ENCODE peak calls at places on chromosomes 5 and 9, in four cellular contexts. F is K562, R is H1, B is A549. A is an unnamed sample.

GRCh38 chr5:120415985-120416384 is 48.1 kb upstream of the PRR16 start:
- DNase-seq in F (no peak), R (no peak), B (no peak), A (no peak)

GRCh38 chr5:145829708-145830361 is 5.3 kb downstream of the PRELID2 start:
- DNase-seq in F (no peak), R (no peak), B (no peak), A (peak; percentile 31)

GRCh38 chr9:127344373-127344995 is 52.5 kb upstream of the SLC2A8 start:
- DNase-seq in F (no peak), R (no peak), B (no peak), A (no peak)

GRCh38 chr9:84394036-84394435 is 53.5 kb upstream of the SLC28A3 start:
- DNase-seq in F (no peak), R (no peak), B (no peak), A (no peak)

GRCh38 chr9:76873056-76873792 is 32.7 kb downstream of the PRUNE2 start:
- DNase-seq in F (no peak), R (no peak), B (no peak), A (no peak)

GRCh38 chr5:52892242-52892878 is 96.8 kb upstream of the ITGA2 start:
- DNase-seq in F (no peak), R (no peak), B (no peak), A (peak; percentile 18)

GRCh38 chr9:127805620-127806019 is 2.9 kb downstream of the FPGS start:
- DNase-seq in F (peak; percentile 38), R (peak; percentile 87), B (peak; percentile 69), A (peak; percentile 51)

GRCh38 chr5:67249590-67249895 is 52.9 kb upstream of the CD180 start:
- DNase-seq in F (no peak), R (no peak), B (no peak), A (no peak)

GRCh38 chr9:127825319-127826051 is 22.8 kb downstream of the FPGS start:
- DNase-seq in F (peak; percentile 81), R (peak; percentile 97), B (peak; percentile 50), A (peak; percentile 56)

GRCh38 chr5:79727722-79728355 is 38.2 kb downstream of the CMYA5 start:
- DNase-seq in F (no peak), R (no peak), B (no peak), A (no peak)

GRCh38 chr5:149205625-149206523 is 64.6 kb downstream of the ABLIM3 start:
- DNase-seq in F (no peak), R (peak; percentile 26), B (no peak), A (no peak)

GRCh38 chr5:127299678-127300077 is 9.1 kb downstream of the MEGF10 start:
- DNase-seq in F (no peak), R (no peak), B (no peak), A (no peak)

GRCh38 chr5:177431317-177432142 is 5.1 kb downstream of the GRK6 start:
- DNase-seq in F (no peak), R (no peak), B (no peak), A (no peak)

GRCh38 chr5:132261881-132262845 is 4.7 kb downstream of the PDLIM4 start:
- DNase-seq in F (no peak), R (peak; percentile 31), B (no peak), A (no peak)

GRCh38 chr5:56641635-56642255 is 173.6 kb upstream of the MAP3K1 start:
- DNase-seq in F (no peak), R (no peak), B (no peak), A (no peak)

GRCh38 chr5:94977437-94977836 is 307.5 kb downstream of the MCTP1 start:
- DNase-seq in F (no peak), R (no peak), B (no peak), A (no peak)

GRCh38 chr5:351911-352225 is 30.4 kb downstream of the AHRR start:
- DNase-seq in F (no peak), R (no peak), B (no peak), A (no peak)

GRCh38 chr5:119968690-119969089 is 339.3 kb downstream of the FAM170A start:
- DNase-seq in F (no peak), R (no peak), B (no peak), A (no peak)

GRCh38 chr5:75574791-75575190 is 36.5 kb upstream of the ANKDD1B start:
- DNase-seq in F (no peak), R (no peak), B (no peak), A (no peak)

GRCh38 chr5:73482383-73483193 is 15.7 kb upstream of the BTF3 start:
- DNase-seq in F (peak; percentile 19), R (no peak), B (no peak), A (no peak)

GRCh38 chr5:32230356-32231099 is 56.4 kb upstream of the GOLPH3 start:
- DNase-seq in F (no peak), R (no peak), B (no peak), A (no peak)

GRCh38 chr9:81782313-81782712 is 93.0 kb upstream of the TLE1 start:
- DNase-seq in F (no peak), R (no peak), B (no peak), A (no peak)

GRCh38 chr5:119353213-119353612 is 2.6 kb upstream of the TNFAIP8 start:
- DNase-seq in F (no peak), R (no peak), B (no peak), A (no peak)

GRCh38 chr5:126137771-126138474 is 285.3 kb upstream of the GRAMD2B start:
- DNase-seq in F (no peak), R (no peak), B (no peak), A (no peak)

GRCh38 chr5:169629847-169630548 is 7.1 kb upstream of the DOCK2 start:
- DNase-seq in F (no peak), R (no peak), B (peak; percentile 57), A (peak; percentile 21)

GRCh38 chr9:127569819-127570401 is 42.2 kb upstream of the STXBP1 start:
- DNase-seq in F (no peak), R (no peak), B (no peak), A (no peak)

GRCh38 chr5:65359981-65360380 is 121.7 kb downstream of the ADAMTS6 start:
- DNase-seq in F (no peak), R (no peak), B (no peak), A (no peak)

GRCh38 chr5:98656106-98656795 is 117.2 kb upstream of the RGMB start:
- DNase-seq in F (no peak), R (no peak), B (no peak), A (no peak)

GRCh38 chr5:39604491-39604890 is 179.7 kb upstream of the DAB2 start:
- DNase-seq in F (no peak), R (no peak), B (no peak), A (no peak)

GRCh38 chr5:31273161-31273560 is 79.7 kb downstream of the CDH6 start:
- DNase-seq in F (no peak), R (no peak), B (no peak), A (no peak)

GRCh38 chr9:118418887-118419620 is 714.9 kb downstream of the TLR4 start:
- DNase-seq in F (no peak), R (no peak), B (peak; percentile 6), A (no peak)

GRCh38 chr5:86030753-86031152 is 587.0 kb upstream of the COX7C start:
- DNase-seq in F (no peak), R (no peak), B (no peak), A (no peak)

GRCh38 chr9:3475300-3476020 is 50.3 kb downstream of the RFX3 start:
- DNase-seq in F (no peak), R (no peak), B (no peak), A (peak; percentile 27)

GRCh38 chr5:127762412-127762811 is 59.2 kb downstream of the CCDC192 start:
- DNase-seq in F (no peak), R (no peak), B (no peak), A (no peak)

GRCh38 chr9:6415266-6415665 is 2.3 kb downstream of the UHRF2 start:
- DNase-seq in F (no peak), R (no peak), B (no peak), A (no peak)

GRCh38 chr5:76785493-76785892 is 33.3 kb upstream of the F2RL1 start:
- DNase-seq in F (no peak), R (no peak), B (peak; percentile 82), A (peak; percentile 79)

DNA sequence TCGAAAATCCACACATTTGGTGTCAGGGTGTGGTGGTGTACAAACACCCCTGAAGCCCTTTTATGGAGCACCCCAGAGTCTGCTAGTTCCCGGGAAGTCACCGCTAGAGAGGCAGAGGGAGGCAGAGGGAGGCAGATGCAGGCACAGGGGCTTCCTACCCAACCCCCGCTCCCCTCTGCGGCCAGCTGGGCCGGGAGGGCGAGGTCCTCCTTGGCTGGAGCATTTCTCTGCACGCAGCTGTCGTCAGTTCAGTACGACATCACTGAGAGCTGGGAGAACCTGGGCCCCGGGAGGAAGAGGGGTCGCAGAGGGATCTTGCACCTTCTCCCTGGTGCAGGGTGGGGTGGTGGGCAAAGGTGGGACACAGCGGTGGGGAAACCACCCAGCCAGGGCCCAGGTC is 15.8 kb upstream of the UBAC1 start:
- DNase-seq in F (no peak), R (no peak), B (no peak), A (no peak)
- TF ChIP-seq RNF2 in F (no peak), R (no peak), B (no peak), A (no peak)

GRCh38 chr9:16368425-16369087 is 501.9 kb downstream of the BNC2 start:
- DNase-seq in F (no peak), R (no peak), B (no peak), A (no peak)
- TF ChIP-seq RNF2 in F (no peak), R (no peak), B (no peak), A (no peak)

GRCh38 chr9:16925426-16925825 is 55.0 kb upstream of the BNC2 start:
- DNase-seq in F (no peak), R (no peak), B (no peak), A (no peak)

GRCh38 chr9:16928179-16928945 is 57.9 kb upstream of the BNC2 start:
- DNase-seq in F (no peak), R (no peak), B (no peak), A (no peak)

GRCh38 chr9:16930578-16930977 is 60.1 kb upstream of the BNC2 start:
- DNase-seq in F (no peak), R (no peak), B (no peak), A (no peak)
- TF ChIP-seq RNF2 in F (no peak), R (no peak), B (no peak), A (no peak)

GRCh38 chr5:14069021-14069420 is 74.1 kb upstream of the TRIO start:
- DNase-seq in F (no peak), R (no peak), B (no peak), A (no peak)

GRCh38 chr5:14066326-14066725 is 76.8 kb upstream of the TRIO start:
- DNase-seq in F (no peak), R (no peak), B (no peak), A (no peak)

GRCh38 chr5:14064841-14065240 is 78.3 kb upstream of the TRIO start:
- DNase-seq in F (no peak), R (no peak), B (no peak), A (no peak)

GRCh38 chr5:14071433-14071832 is 71.7 kb upstream of the TRIO start:
- DNase-seq in F (no peak), R (no peak), B (no peak), A (no peak)

DNA sequence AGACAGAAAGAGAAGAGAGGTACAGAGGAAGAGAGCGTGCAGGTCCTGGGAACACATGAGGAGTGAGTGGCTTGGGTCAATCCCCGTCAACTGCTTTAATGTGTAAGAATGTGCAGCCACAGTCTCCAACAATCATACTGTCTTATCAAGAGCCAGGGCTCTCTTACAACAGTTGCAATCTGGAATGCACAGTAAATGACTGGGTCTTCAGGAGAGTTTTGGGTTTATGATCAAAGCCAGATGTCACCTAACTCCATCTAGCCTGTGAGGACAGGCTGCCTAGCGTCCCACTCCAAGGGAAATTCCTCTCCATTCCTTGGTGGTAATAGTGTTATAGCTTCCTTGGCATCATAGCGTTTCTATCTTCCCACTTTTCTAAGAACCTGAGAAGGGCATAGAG is 75.0 kb upstream of the TRIO start:
- DNase-seq in F (no peak), R (no peak), B (no peak), A (no peak)
- TF ChIP-seq RNF2 in F (no peak), R (no peak), B (no peak), A (no peak)

GRCh38 chr5:133382661-133383579 is 229.4 kb downstream of the FSTL4 start:
- DNase-seq in F (no peak), R (no peak), B (no peak), A (no peak)
- TF ChIP-seq RNF2 in F (no peak), R (no peak), B (no peak), A (no peak)

A was measured in HepG2.